ENCODE peak calls at places on chromosomes 4 and X, in five cellular contexts. A, J, C, L and B are unnamed samples.
A peak's percentile ranks its signal among the peaks of the same experiment; 100 is the strongest.

GRCh38 chr4:96448315-96448872 is 608.5 kb downstream of the PDHA2 start:
- DNase-seq in J (no peak), L (no peak), A (no peak), C (no peak), B (no peak)

GRCh38 chrX:153226344-153227190 is 47.5 kb downstream of the MAGEA1 start:
- DNase-seq in C (no peak), J (peak; percentile 87), L (peak; percentile 86), A (no peak), B (no peak)

GRCh38 chr4:1080432-1080831 is 32.9 kb downstream of the RNF212 start:
- DNase-seq in A (no peak), C (no peak), L (no peak), J (no peak), B (no peak)

GRCh38 chrX:46446727-46447378 is 98.4 kb downstream of the ZNF674 start:
- DNase-seq in A (peak; percentile 73), C (peak; percentile 96), J (peak; percentile 79), L (peak; percentile 89), B (peak; percentile 66)

GRCh38 chr4:82780398-82781231 is 18.0 kb downstream of the SCD5 start:
- DNase-seq in C (peak; percentile 87), J (no peak), L (peak; percentile 81), A (no peak), B (peak; percentile 17)

GRCh38 chrX:10597871-10598270 is 22.5 kb downstream of the MID1 start:
- DNase-seq in L (no peak), J (no peak), C (no peak), A (no peak), B (no peak)

GRCh38 chrX:39726810-39727209 is 370.9 kb downstream of the BCOR start:
- DNase-seq in J (no peak), L (no peak), C (no peak), A (no peak), B (no peak)

GRCh38 chrX:47568656-47569295 is 7.8 kb downstream of the ARAF start:
- DNase-seq in J (no peak), L (no peak), C (no peak), A (no peak), B (no peak)

GRCh38 chr4:38189445-38189844 is 229.2 kb downstream of the PTTG2 start:
- DNase-seq in C (no peak), J (peak; percentile 76), L (no peak), A (no peak), B (no peak)

GRCh38 chr4:24686866-24687672 is 102.7 kb upstream of the DHX15 start:
- DNase-seq in J (peak; percentile 13), L (peak; percentile 53), C (no peak), A (no peak), B (no peak)

GRCh38 chrX:72620550-72621145 is 48.0 kb upstream of the HDAC8 start:
- DNase-seq in A (no peak), J (peak; percentile 64), C (no peak), L (peak; percentile 23), B (no peak)

GRCh38 chrX:10722804-10723364 is 102.5 kb upstream of the MID1 start:
- DNase-seq in L (no peak), C (no peak), A (no peak), J (peak; percentile 38), B (no peak)

GRCh38 chr4:148076964-148077363 is 345.1 kb downstream of the ARHGAP10 start:
- DNase-seq in C (no peak), L (no peak), J (no peak), A (no peak), B (no peak)

GRCh38 chr4:77787969-77788368 is 31.2 kb downstream of the CNOT6L start:
- DNase-seq in L (no peak), C (no peak), J (no peak), A (no peak), B (no peak)

GRCh38 chr4:175386776-175387507 is 425.1 kb downstream of the GPM6A start:
- DNase-seq in L (no peak), A (no peak), C (no peak), J (no peak), B (no peak)

GRCh38 chr4:87511500-87511899 is 17.7 kb downstream of the SPARCL1 start:
- DNase-seq in C (no peak), A (no peak), J (no peak), L (no peak), B (no peak)

GRCh38 chrX:83593634-83594294 is 85.7 kb downstream of the POU3F4 start:
- DNase-seq in A (no peak), C (no peak), L (no peak), J (no peak), B (no peak)

GRCh38 chrX:131762802-131763234 is 218.9 kb downstream of the OR13H1 start:
- DNase-seq in J (no peak), A (no peak), L (no peak), C (no peak), B (peak; percentile 37)

GRCh38 chrX:139106111-139106510 is 394.6 kb upstream of the FGF13 start:
- DNase-seq in L (no peak), J (no peak), A (no peak), C (no peak), B (no peak)

GRCh38 chr4:111773858-111774257 is 371.4 kb upstream of the FAM241A start:
- DNase-seq in A (no peak), L (peak; percentile 53), C (no peak), J (peak; percentile 6), B (no peak)

GRCh38 chrX:21132686-21133393 is 241.4 kb upstream of the CNKSR2 start:
- DNase-seq in C (no peak), L (no peak), J (no peak), A (no peak), B (no peak)

GRCh38 chrX:131046596-131046995 is 11.6 kb upstream of the ARHGAP36 start:
- DNase-seq in C (no peak), A (no peak), L (no peak), J (no peak), B (no peak)

GRCh38 chr4:128301979-128302378 is 14.4 kb upstream of the PGRMC2 start:
- DNase-seq in C (no peak), J (no peak), A (no peak), L (no peak), B (no peak)

GRCh38 chrX:106481341-106481740 is 130.4 kb upstream of the RADX start:
- DNase-seq in C (no peak), A (peak; percentile 7), L (no peak), J (peak; percentile 13), B (no peak)

GRCh38 chrX:114800719-114801118 is 216.7 kb downstream of the IL13RA2 start:
- DNase-seq in C (no peak), J (peak; percentile 13), A (no peak), L (no peak), B (no peak)

GRCh38 chrX:48966796-48967579 is 4.7 kb downstream of the KCND1 start:
- DNase-seq in A (no peak), C (no peak), L (no peak), J (no peak), B (no peak)

GRCh38 chr4:86895692-86896488 is 3.7 kb upstream of the C4orf36 start:
- DNase-seq in C (no peak), J (peak; percentile 50), L (no peak), A (no peak), B (no peak)

GRCh38 chrX:155997436-155997835 is at the start of gene IL9R:
- DNase-seq in A (no peak), L (no peak), J (no peak), C (no peak), B (no peak)

GRCh38 chr4:78592104-78592783 is 40.7 kb downstream of the ANXA3 start:
- DNase-seq in A (no peak), L (no peak), J (peak; percentile 26), C (no peak), B (no peak)

GRCh38 chr4:37889849-37890500 is 909 bp upstream of the TBC1D1 start:
- DNase-seq in L (no peak), C (peak; percentile 89), J (no peak), A (no peak), B (no peak)

GRCh38 chrX:101191217-101191750 is 28.3 kb upstream of the DRP2 start:
- DNase-seq in A (no peak), C (no peak), J (no peak), L (peak; percentile 41), B (no peak)

GRCh38 chr4:187179086-187180070 is 455.7 kb upstream of the FAT1 start:
- DNase-seq in A (no peak), C (no peak), L (no peak), J (no peak), B (no peak)

GRCh38 chr4:182245541-182246245 is 2.5 kb downstream of the TENM3 start:
- DNase-seq in A (no peak), C (no peak), J (no peak), L (no peak), B (no peak)

GRCh38 chr4:40843696-40844095 is 93.9 kb downstream of the NSUN7 start:
- DNase-seq in L (no peak), A (no peak), J (no peak), C (no peak), B (no peak)

GRCh38 chr4:25030283-25031076 is at the start of gene LGI2:
- DNase-seq in A (no peak), C (peak; percentile 81), J (peak; percentile 20), L (peak; percentile 55), B (no peak)

GRCh38 chr4:143381171-143382118 is 44.8 kb downstream of the GAB1 start:
- DNase-seq in A (no peak), J (peak; percentile 41), L (peak; percentile 63), C (peak; percentile 73), B (peak; percentile 12)

GRCh38 chrX:119266364-119266995 is 30.4 kb downstream of the PGRMC1 start:
- DNase-seq in C (no peak), L (no peak), J (peak; percentile 24), A (peak; percentile 9), B (no peak)